ENCODE peak calls at places on chromosomes 16 and 17, in seven cellular contexts. One of them, this sample, is unnamed.

GRCh38 chr17:17840751-17841591 is 4.2 kb upstream of the SREBF1 start:
- DNase-seq in K562: no peak
- DNase-seq in stomach: no peak
- DNase-seq in IMR-90: peak
- DNase-seq in A549: no peak
- DNase-seq in tibial nerve: peak
- DNase-seq in Peyer's patch: no peak
- DNase-seq in this sample: no peak

GRCh38 chr16:24850289-24850931 is 4.6 kb downstream of the SLC5A11 start:
- DNase-seq in Peyer's patch: no peak
- DNase-seq in tibial nerve: no peak
- DNase-seq in stomach: no peak
- DNase-seq in K562: no peak
- DNase-seq in IMR-90: peak
- DNase-seq in A549: no peak
- DNase-seq in this sample: no peak

GRCh38 chr16:78684040-78684611 is 584.7 kb downstream of the WWOX start:
- DNase-seq in stomach: peak
- DNase-seq in K562: no peak
- DNase-seq in Peyer's patch: no peak
- DNase-seq in A549: peak
- DNase-seq in IMR-90: peak
- DNase-seq in tibial nerve: peak
- DNase-seq in this sample: peak

GRCh38 chr17:61248399-61248798 is 151.2 kb upstream of the TBX2 start:
- DNase-seq in A549: no peak
- DNase-seq in IMR-90: peak
- DNase-seq in Peyer's patch: no peak
- DNase-seq in K562: no peak
- DNase-seq in tibial nerve: no peak
- DNase-seq in stomach: peak
- DNase-seq in this sample: no peak

GRCh38 chr16:87041286-87041685 is 275.9 kb downstream of the C16orf95 start:
- DNase-seq in Peyer's patch: no peak
- DNase-seq in tibial nerve: no peak
- DNase-seq in IMR-90: no peak
- DNase-seq in K562: no peak
- DNase-seq in stomach: no peak
- DNase-seq in A549: no peak
- DNase-seq in this sample: no peak

GRCh38 chr17:50918933-50919296 is 52.8 kb upstream of the TOB1 start:
- DNase-seq in stomach: peak
- DNase-seq in Peyer's patch: peak
- DNase-seq in K562: no peak
- DNase-seq in A549: no peak
- DNase-seq in IMR-90: peak
- DNase-seq in tibial nerve: no peak
- DNase-seq in this sample: no peak

GRCh38 chr17:76078859-76079576 is at the start of gene ZACN:
- DNase-seq in K562: no peak
- DNase-seq in IMR-90: no peak
- DNase-seq in tibial nerve: no peak
- DNase-seq in stomach: no peak
- DNase-seq in A549: no peak
- DNase-seq in Peyer's patch: peak
- DNase-seq in this sample: no peak

GRCh38 chr17:34307110-34307509 is 12.1 kb upstream of the CCL8 start:
- DNase-seq in tibial nerve: peak
- DNase-seq in stomach: no peak
- DNase-seq in Peyer's patch: no peak
- DNase-seq in IMR-90: peak
- DNase-seq in K562: no peak
- DNase-seq in A549: no peak
- DNase-seq in this sample: no peak

GRCh38 chr16:46573008-46573833 is 48.0 kb downstream of the SHCBP1 start:
- DNase-seq in K562: peak
- DNase-seq in tibial nerve: no peak
- DNase-seq in Peyer's patch: no peak
- DNase-seq in stomach: no peak
- DNase-seq in IMR-90: peak
- DNase-seq in A549: peak
- DNase-seq in this sample: peak

GRCh38 chr16:3144331-3144881 is 9.6 kb downstream of the ZNF213 start:
- DNase-seq in Peyer's patch: no peak
- DNase-seq in K562: no peak
- DNase-seq in stomach: no peak
- DNase-seq in A549: no peak
- DNase-seq in IMR-90: no peak
- DNase-seq in tibial nerve: no peak
- DNase-seq in this sample: no peak

GRCh38 chr17:76251478-76252039 is 11.3 kb upstream of the RNF157 start:
- DNase-seq in IMR-90: no peak
- DNase-seq in A549: no peak
- DNase-seq in Peyer's patch: peak
- DNase-seq in tibial nerve: no peak
- DNase-seq in stomach: no peak
- DNase-seq in K562: no peak
- DNase-seq in this sample: no peak

GRCh38 chr17:57445772-57446472 is 189.6 kb downstream of the MSI2 start:
- DNase-seq in Peyer's patch: no peak
- DNase-seq in IMR-90: no peak
- DNase-seq in stomach: no peak
- DNase-seq in K562: no peak
- DNase-seq in tibial nerve: no peak
- DNase-seq in A549: no peak
- DNase-seq in this sample: no peak

GRCh38 chr17:32385121-32385520 is 35.2 kb downstream of the ZNF207 start:
- DNase-seq in A549: no peak
- DNase-seq in IMR-90: no peak
- DNase-seq in K562: no peak
- DNase-seq in Peyer's patch: no peak
- DNase-seq in stomach: no peak
- DNase-seq in tibial nerve: no peak
- DNase-seq in this sample: no peak

GRCh38 chr16:5916711-5917191 is 819.2 kb upstream of the EEF2KMT start:
- DNase-seq in tibial nerve: no peak
- DNase-seq in IMR-90: no peak
- DNase-seq in Peyer's patch: no peak
- DNase-seq in A549: no peak
- DNase-seq in K562: no peak
- DNase-seq in stomach: no peak
- DNase-seq in this sample: no peak

GRCh38 chr17:40071720-40072480 is 9.1 kb downstream of the THRA start:
- DNase-seq in Peyer's patch: peak
- DNase-seq in stomach: peak
- DNase-seq in tibial nerve: peak
- DNase-seq in K562: no peak
- DNase-seq in IMR-90: no peak
- DNase-seq in A549: no peak
- DNase-seq in this sample: no peak

GRCh38 chr16:69187891-69188451 is 1.0 kb downstream of the SNTB2 start:
- DNase-seq in A549: peak
- DNase-seq in IMR-90: no peak
- DNase-seq in Peyer's patch: no peak
- DNase-seq in stomach: peak
- DNase-seq in tibial nerve: peak
- DNase-seq in K562: no peak
- DNase-seq in this sample: no peak
- TF ChIP-seq POLR2A in A549: no peak
- TF ChIP-seq POLR2A in IMR-90: no peak
- TF ChIP-seq POLR2A in Peyer's patch: peak
- TF ChIP-seq POLR2A in stomach: no peak
- TF ChIP-seq POLR2A in tibial nerve: no peak
- TF ChIP-seq POLR2A in K562: no peak
- TF ChIP-seq POLR2A in this sample: no peak

DNA sequence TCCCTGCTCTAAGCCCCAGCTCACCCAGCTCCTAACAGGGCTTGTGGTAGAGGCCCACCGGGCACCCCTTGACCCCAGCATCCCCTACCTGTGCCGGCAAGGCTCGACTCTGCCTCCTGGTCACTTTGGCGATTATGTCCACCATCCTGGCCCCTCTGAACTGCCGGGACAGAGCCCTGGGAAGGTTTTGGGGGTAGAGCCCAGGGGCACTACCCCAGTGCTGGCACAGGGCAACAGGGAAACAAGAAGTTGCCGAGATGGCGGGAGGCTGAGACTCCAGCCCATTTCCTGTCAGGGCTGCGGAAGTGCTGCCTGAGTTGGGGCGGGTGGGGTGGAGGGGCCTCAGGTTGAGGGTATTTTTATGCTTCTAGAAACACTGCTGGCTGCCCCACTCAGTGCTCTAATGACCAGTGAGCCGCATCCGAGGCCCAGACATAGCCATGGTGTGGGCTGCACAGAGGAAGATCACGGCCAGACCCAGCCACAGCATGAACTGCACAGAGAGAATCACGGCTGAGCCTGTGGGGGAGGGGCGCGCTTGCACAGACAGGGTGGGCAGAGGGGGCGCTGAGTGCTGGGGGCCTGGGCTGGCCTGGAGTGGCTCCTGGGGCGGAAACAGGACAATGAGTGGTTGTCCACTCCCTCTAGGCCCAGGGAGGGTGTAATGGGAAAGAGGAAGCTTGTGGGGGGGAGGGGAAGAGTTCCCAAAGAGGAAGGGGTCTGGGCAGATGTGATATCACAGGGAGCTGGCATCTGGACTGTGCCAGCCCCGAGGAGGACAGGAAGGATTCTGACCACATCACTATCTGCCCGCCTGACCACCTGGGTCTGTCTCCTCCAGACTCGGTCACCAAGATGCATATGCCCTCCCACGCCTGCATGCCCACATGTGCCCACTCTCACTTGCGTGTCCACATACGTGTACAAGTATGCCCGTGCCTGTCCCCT is 22.3 kb downstream of the ARHGAP27 start:
- DNase-seq in tibial nerve: peak
- DNase-seq in stomach: no peak
- DNase-seq in Peyer's patch: peak
- DNase-seq in K562: no peak
- DNase-seq in A549: no peak
- DNase-seq in IMR-90: no peak
- DNase-seq in this sample: no peak
- TF ChIP-seq POLR2A in tibial nerve: no peak
- TF ChIP-seq POLR2A in stomach: no peak
- TF ChIP-seq POLR2A in Peyer's patch: no peak
- TF ChIP-seq POLR2A in K562: no peak
- TF ChIP-seq POLR2A in A549: no peak
- TF ChIP-seq POLR2A in IMR-90: no peak
- TF ChIP-seq POLR2A in this sample: no peak

DNA sequence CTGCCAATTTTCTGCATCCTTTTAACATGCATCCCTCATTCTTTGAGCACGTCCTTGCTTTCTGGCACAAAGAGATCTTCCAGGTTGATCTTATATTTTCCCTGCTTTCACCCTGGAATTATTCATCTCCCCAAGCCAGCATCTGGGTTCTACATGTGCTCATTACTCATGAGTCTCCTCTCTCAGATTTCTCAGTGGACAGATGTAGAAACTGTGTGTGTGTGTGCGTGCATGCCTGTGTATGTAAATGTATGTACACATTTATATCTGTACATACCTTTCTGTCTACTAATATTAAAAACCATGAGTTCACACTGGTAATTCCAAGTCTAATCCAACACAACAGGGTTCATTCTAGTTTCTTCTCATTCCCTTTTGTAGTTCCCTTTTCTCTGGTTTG is 41.9 kb upstream of the NSRP1 start:
- DNase-seq in Peyer's patch: no peak
- DNase-seq in A549: no peak
- DNase-seq in tibial nerve: no peak
- DNase-seq in stomach: no peak
- DNase-seq in IMR-90: peak
- DNase-seq in K562: no peak
- DNase-seq in this sample: no peak
- TF ChIP-seq POLR2A in Peyer's patch: no peak
- TF ChIP-seq POLR2A in A549: no peak
- TF ChIP-seq POLR2A in tibial nerve: no peak
- TF ChIP-seq POLR2A in stomach: no peak
- TF ChIP-seq POLR2A in IMR-90: no peak
- TF ChIP-seq POLR2A in K562: no peak
- TF ChIP-seq POLR2A in this sample: no peak

GRCh38 chr16:1964046-1964505 is 550 bp downstream of the RPS2 start:
- DNase-seq in IMR-90: no peak
- DNase-seq in K562: peak
- DNase-seq in Peyer's patch: peak
- DNase-seq in stomach: no peak
- DNase-seq in A549: no peak
- DNase-seq in tibial nerve: no peak
- DNase-seq in this sample: no peak

GRCh38 chr16:1961651-1962067 is 2.3 kb downstream of the NDUFB10 start:
- DNase-seq in A549: no peak
- DNase-seq in stomach: no peak
- DNase-seq in IMR-90: no peak
- DNase-seq in Peyer's patch: no peak
- DNase-seq in K562: peak
- DNase-seq in tibial nerve: no peak
- DNase-seq in this sample: no peak

GRCh38 chr16:1959269-1960039 is at the start of gene NDUFB10:
- DNase-seq in Peyer's patch: peak
- DNase-seq in tibial nerve: peak
- DNase-seq in stomach: peak
- DNase-seq in A549: peak
- DNase-seq in K562: peak
- DNase-seq in IMR-90: peak
- DNase-seq in this sample: peak

GRCh38 chr16:1958715-1959268 is 546 bp upstream of the NDUFB10 start:
- DNase-seq in K562: no peak
- DNase-seq in IMR-90: no peak
- DNase-seq in stomach: no peak
- DNase-seq in A549: no peak
- DNase-seq in Peyer's patch: no peak
- DNase-seq in tibial nerve: no peak
- DNase-seq in this sample: no peak

DNA sequence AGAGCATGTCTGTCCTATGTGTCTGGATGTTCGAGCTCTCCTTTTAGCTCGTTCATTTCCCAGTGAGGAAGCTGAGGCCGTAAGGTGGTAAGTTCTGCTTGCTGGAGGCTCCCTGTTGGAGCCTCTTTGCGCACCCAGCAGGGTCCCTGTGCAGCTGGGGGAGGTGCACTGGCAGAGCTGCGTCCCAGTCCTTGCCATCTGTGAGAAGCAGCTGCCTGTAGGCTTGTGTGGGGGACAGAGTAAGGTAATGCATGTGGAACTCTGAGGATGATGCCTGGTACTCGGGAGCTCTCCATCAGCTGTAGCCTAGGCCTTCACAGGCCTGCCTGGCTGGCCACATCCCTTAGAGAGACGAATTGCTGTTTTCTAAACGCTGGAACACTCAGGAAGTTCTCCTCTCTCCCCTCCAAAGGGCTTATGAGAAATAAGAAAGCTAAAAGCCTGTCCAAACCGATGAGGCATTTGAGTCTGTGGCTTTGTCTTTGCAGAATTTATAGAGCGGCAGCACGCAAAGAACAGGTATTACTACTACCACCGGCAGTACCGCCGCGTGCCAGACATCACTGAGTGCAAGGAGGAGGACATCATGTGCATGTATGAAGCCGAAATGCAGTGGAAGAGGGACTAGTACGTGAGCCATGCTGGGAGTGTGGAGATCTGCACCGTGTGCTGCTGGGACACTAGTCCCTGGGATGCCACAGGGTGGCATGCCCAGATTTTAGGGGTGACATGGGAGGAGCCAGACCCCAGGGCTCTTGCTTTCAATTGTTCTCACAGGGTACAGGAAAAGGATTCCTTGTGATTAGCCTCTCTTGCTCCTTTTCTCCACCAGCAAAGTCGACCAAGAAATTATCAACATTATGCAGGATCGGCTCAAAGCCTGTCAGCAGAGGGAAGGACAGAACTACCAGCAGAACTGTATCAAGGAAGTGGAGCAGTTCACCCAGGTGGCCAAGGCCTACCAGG is 1.6 kb downstream of the NDUFB10 start:
- DNase-seq in stomach: no peak
- DNase-seq in Peyer's patch: no peak
- DNase-seq in tibial nerve: no peak
- DNase-seq in A549: no peak
- DNase-seq in IMR-90: peak
- DNase-seq in K562: no peak
- DNase-seq in this sample: no peak
- TF ChIP-seq POLR2A in stomach: no peak
- TF ChIP-seq POLR2A in Peyer's patch: no peak
- TF ChIP-seq POLR2A in tibial nerve: no peak
- TF ChIP-seq POLR2A in A549: peak
- TF ChIP-seq POLR2A in IMR-90: peak
- TF ChIP-seq POLR2A in K562: peak
- TF ChIP-seq POLR2A in this sample: peak